ENCODE peak calls at places on chromosomes 5 and 9, in six cellular contexts. One of them, this sample, is unnamed.

GRCh38 chr5:59007460-59008063 is 424.7 kb downstream of the RAB3C start:
- DNase-seq in stimulated activated CD4-positive, alpha-beta T cell treated with anti-CD3 and anti-CD28 coated beads, Interleukin-15, amount 100 ng/mL, for 24 hours: no peak
- DNase-seq in RKO: peak
- DNase-seq in NCI-H2171 treated with DMSO at 0.1 percent for 48 hours: peak
- DNase-seq in left cardiac atrium: no peak
- DNase-seq in HFFc6: peak
- DNase-seq in this sample: peak

GRCh38 chr9:696332-697090 is 145.0 kb upstream of the DMRT1 start:
- DNase-seq in stimulated activated CD4-positive, alpha-beta T cell treated with anti-CD3 and anti-CD28 coated beads, Interleukin-15, amount 100 ng/mL, for 24 hours: no peak
- DNase-seq in RKO: peak
- DNase-seq in NCI-H2171 treated with DMSO at 0.1 percent for 48 hours: no peak
- DNase-seq in left cardiac atrium: peak
- DNase-seq in HFFc6: peak
- DNase-seq in this sample: peak

GRCh38 chr5:77210091-77211012 is at the start of gene PDE8B:
- DNase-seq in stimulated activated CD4-positive, alpha-beta T cell treated with anti-CD3 and anti-CD28 coated beads, Interleukin-15, amount 100 ng/mL, for 24 hours: peak
- DNase-seq in RKO: no peak
- DNase-seq in NCI-H2171 treated with DMSO at 0.1 percent for 48 hours: no peak
- DNase-seq in left cardiac atrium: peak
- DNase-seq in HFFc6: no peak
- DNase-seq in this sample: peak

GRCh38 chr9:76756273-76756650 is 8.0 kb upstream of the PCA3 start:
- DNase-seq in stimulated activated CD4-positive, alpha-beta T cell treated with anti-CD3 and anti-CD28 coated beads, Interleukin-15, amount 100 ng/mL, for 24 hours: no peak
- DNase-seq in RKO: peak
- DNase-seq in NCI-H2171 treated with DMSO at 0.1 percent for 48 hours: peak
- DNase-seq in left cardiac atrium: no peak
- DNase-seq in HFFc6: peak
- DNase-seq in this sample: peak

GRCh38 chr9:125630436-125630835 is 76.6 kb downstream of the MAPKAP1 start:
- DNase-seq in stimulated activated CD4-positive, alpha-beta T cell treated with anti-CD3 and anti-CD28 coated beads, Interleukin-15, amount 100 ng/mL, for 24 hours: no peak
- DNase-seq in RKO: peak
- DNase-seq in NCI-H2171 treated with DMSO at 0.1 percent for 48 hours: no peak
- DNase-seq in left cardiac atrium: no peak
- DNase-seq in HFFc6: no peak
- DNase-seq in this sample: no peak

GRCh38 chr9:134909511-134910105 is 8.1 kb downstream of the FCN1 start:
- DNase-seq in stimulated activated CD4-positive, alpha-beta T cell treated with anti-CD3 and anti-CD28 coated beads, Interleukin-15, amount 100 ng/mL, for 24 hours: no peak
- DNase-seq in RKO: no peak
- DNase-seq in NCI-H2171 treated with DMSO at 0.1 percent for 48 hours: no peak
- DNase-seq in left cardiac atrium: no peak
- DNase-seq in HFFc6: no peak
- DNase-seq in this sample: no peak

GRCh38 chr5:102778478-102778877 is 23.4 kb downstream of the PAM start:
- DNase-seq in stimulated activated CD4-positive, alpha-beta T cell treated with anti-CD3 and anti-CD28 coated beads, Interleukin-15, amount 100 ng/mL, for 24 hours: no peak
- DNase-seq in RKO: no peak
- DNase-seq in NCI-H2171 treated with DMSO at 0.1 percent for 48 hours: no peak
- DNase-seq in left cardiac atrium: no peak
- DNase-seq in HFFc6: peak
- DNase-seq in this sample: no peak

GRCh38 chr5:138353550-138353893 is 1.0 kb downstream of the KDM3B start:
- DNase-seq in stimulated activated CD4-positive, alpha-beta T cell treated with anti-CD3 and anti-CD28 coated beads, Interleukin-15, amount 100 ng/mL, for 24 hours: no peak
- DNase-seq in RKO: no peak
- DNase-seq in NCI-H2171 treated with DMSO at 0.1 percent for 48 hours: no peak
- DNase-seq in left cardiac atrium: no peak
- DNase-seq in HFFc6: no peak
- DNase-seq in this sample: peak

GRCh38 chr5:109744261-109744660 is 54.5 kb downstream of the MAN2A1 start:
- DNase-seq in stimulated activated CD4-positive, alpha-beta T cell treated with anti-CD3 and anti-CD28 coated beads, Interleukin-15, amount 100 ng/mL, for 24 hours: no peak
- DNase-seq in RKO: no peak
- DNase-seq in NCI-H2171 treated with DMSO at 0.1 percent for 48 hours: no peak
- DNase-seq in left cardiac atrium: no peak
- DNase-seq in HFFc6: no peak
- DNase-seq in this sample: no peak

GRCh38 chr5:74034738-74035137 is 408.7 kb downstream of the ARHGEF28 start:
- DNase-seq in stimulated activated CD4-positive, alpha-beta T cell treated with anti-CD3 and anti-CD28 coated beads, Interleukin-15, amount 100 ng/mL, for 24 hours: no peak
- DNase-seq in RKO: peak
- DNase-seq in NCI-H2171 treated with DMSO at 0.1 percent for 48 hours: no peak
- DNase-seq in left cardiac atrium: no peak
- DNase-seq in HFFc6: peak
- DNase-seq in this sample: no peak

GRCh38 chr9:111759762-111760639 is 34.7 kb downstream of the SHOC1 start:
- DNase-seq in stimulated activated CD4-positive, alpha-beta T cell treated with anti-CD3 and anti-CD28 coated beads, Interleukin-15, amount 100 ng/mL, for 24 hours: peak
- DNase-seq in RKO: peak
- DNase-seq in NCI-H2171 treated with DMSO at 0.1 percent for 48 hours: peak
- DNase-seq in left cardiac atrium: no peak
- DNase-seq in HFFc6: peak
- DNase-seq in this sample: peak

GRCh38 chr5:180289966-180290365 is 1.9 kb downstream of the MAPK9 start:
- DNase-seq in stimulated activated CD4-positive, alpha-beta T cell treated with anti-CD3 and anti-CD28 coated beads, Interleukin-15, amount 100 ng/mL, for 24 hours: no peak
- DNase-seq in RKO: no peak
- DNase-seq in NCI-H2171 treated with DMSO at 0.1 percent for 48 hours: no peak
- DNase-seq in left cardiac atrium: no peak
- DNase-seq in HFFc6: no peak
- DNase-seq in this sample: no peak

GRCh38 chr9:91117959-91118651 is 243.6 kb downstream of the AUH start:
- DNase-seq in stimulated activated CD4-positive, alpha-beta T cell treated with anti-CD3 and anti-CD28 coated beads, Interleukin-15, amount 100 ng/mL, for 24 hours: no peak
- DNase-seq in RKO: no peak
- DNase-seq in NCI-H2171 treated with DMSO at 0.1 percent for 48 hours: no peak
- DNase-seq in left cardiac atrium: peak
- DNase-seq in HFFc6: peak
- DNase-seq in this sample: peak

GRCh38 chr9:133108794-133109641 is 12.0 kb downstream of the RALGDS start:
- DNase-seq in stimulated activated CD4-positive, alpha-beta T cell treated with anti-CD3 and anti-CD28 coated beads, Interleukin-15, amount 100 ng/mL, for 24 hours: no peak
- DNase-seq in RKO: no peak
- DNase-seq in NCI-H2171 treated with DMSO at 0.1 percent for 48 hours: no peak
- DNase-seq in left cardiac atrium: peak
- DNase-seq in HFFc6: no peak
- DNase-seq in this sample: no peak